ENCODE peak calls at places on chromosomes 3 and 15, in four cellular contexts. One of them, this sample, is unnamed.
A peak's percentile ranks its signal among the peaks of the same experiment; 100 is the strongest.

GRCh38 chr3:39474126-39474515 is 6.6 kb downstream of the MOBP start:
- DNase-seq in A549: no peak
- DNase-seq in suprapubic skin: no peak
- DNase-seq in mesenchymal stem cell: no peak
- DNase-seq in this sample: no peak

GRCh38 chr3:147620906-147621305 is 211.7 kb downstream of the ZIC1 start:
- DNase-seq in A549: no peak
- DNase-seq in suprapubic skin: no peak
- DNase-seq in mesenchymal stem cell: no peak
- DNase-seq in this sample: no peak

GRCh38 chr3:59836525-59836924 is 786.7 kb upstream of the CFAP20DC start:
- DNase-seq in mesenchymal stem cell: peak; percentile 16
- DNase-seq in A549: no peak
- DNase-seq in suprapubic skin: no peak
- DNase-seq in this sample: no peak

GRCh38 chr3:14304101-14305045 is 98.0 kb upstream of the SLC6A6 start:
- DNase-seq in A549: no peak
- DNase-seq in suprapubic skin: no peak
- DNase-seq in mesenchymal stem cell: no peak
- DNase-seq in this sample: no peak

GRCh38 chr3:99909714-99910508 is 92.2 kb downstream of the CMSS1 start:
- DNase-seq in suprapubic skin: no peak
- DNase-seq in mesenchymal stem cell: peak; percentile 71
- DNase-seq in A549: peak; percentile 44
- DNase-seq in this sample: peak; percentile 61

GRCh38 chr3:67653425-67654098 is 850 bp downstream of the SUCLG2 start:
- DNase-seq in mesenchymal stem cell: peak; percentile 34
- DNase-seq in A549: no peak
- DNase-seq in suprapubic skin: no peak
- DNase-seq in this sample: no peak

GRCh38 chr3:32780735-32781210 is 37.0 kb upstream of the TRIM71 start:
- DNase-seq in suprapubic skin: no peak
- DNase-seq in A549: no peak
- DNase-seq in mesenchymal stem cell: peak; percentile 56
- DNase-seq in this sample: no peak

GRCh38 chr3:138396752-138397410 is 37.5 kb upstream of the ESYT3 start:
- DNase-seq in mesenchymal stem cell: no peak
- DNase-seq in suprapubic skin: peak; percentile 65
- DNase-seq in A549: no peak
- DNase-seq in this sample: no peak

GRCh38 chr3:170689218-170689874 is 103.5 kb upstream of the SLC7A14 start:
- DNase-seq in mesenchymal stem cell: peak; percentile 79
- DNase-seq in suprapubic skin: no peak
- DNase-seq in A549: peak; percentile 10
- DNase-seq in this sample: peak; percentile 62

GRCh38 chr3:134677196-134677986 is 26.6 kb upstream of the KY start:
- DNase-seq in mesenchymal stem cell: no peak
- DNase-seq in suprapubic skin: peak; percentile 67
- DNase-seq in A549: peak; percentile 14
- DNase-seq in this sample: peak; percentile 5

GRCh38 chr3:159824341-159824740 is 164.3 kb upstream of the IL12A start:
- DNase-seq in suprapubic skin: no peak
- DNase-seq in mesenchymal stem cell: peak; percentile 83
- DNase-seq in A549: peak; percentile 82
- DNase-seq in this sample: peak; percentile 77

GRCh38 chr15:81296673-81297072 is 27.3 kb downstream of the STARD5 start:
- DNase-seq in A549: no peak
- DNase-seq in suprapubic skin: no peak
- DNase-seq in mesenchymal stem cell: peak; percentile 4
- DNase-seq in this sample: peak; percentile 30

GRCh38 chr15:66765478-66766281 is 63.6 kb downstream of the SMAD6 start:
- DNase-seq in A549: peak; percentile 95
- DNase-seq in suprapubic skin: no peak
- DNase-seq in mesenchymal stem cell: peak; percentile 68
- DNase-seq in this sample: peak; percentile 93

GRCh38 chr3:62405117-62405516 is 31.8 kb upstream of the FEZF2 start:
- DNase-seq in mesenchymal stem cell: no peak
- DNase-seq in A549: no peak
- DNase-seq in suprapubic skin: no peak
- DNase-seq in this sample: no peak

GRCh38 chr15:79914728-79915127 is 17.9 kb upstream of the MTHFS start:
- DNase-seq in suprapubic skin: no peak
- DNase-seq in mesenchymal stem cell: no peak
- DNase-seq in A549: no peak
- DNase-seq in this sample: no peak

GRCh38 chr3:16789344-16790100 is 95.2 kb upstream of the PLCL2 start:
- DNase-seq in suprapubic skin: no peak
- DNase-seq in mesenchymal stem cell: no peak
- DNase-seq in A549: no peak
- DNase-seq in this sample: no peak

GRCh38 chr3:6367171-6367570 is 493.7 kb upstream of the GRM7 start:
- DNase-seq in A549: no peak
- DNase-seq in mesenchymal stem cell: no peak
- DNase-seq in suprapubic skin: no peak
- DNase-seq in this sample: no peak

GRCh38 chr3:120558784-120559227 is 37.3 kb upstream of the NDUFB4 start:
- DNase-seq in mesenchymal stem cell: peak; percentile 95
- DNase-seq in A549: peak; percentile 78
- DNase-seq in suprapubic skin: peak; percentile 96
- DNase-seq in this sample: peak; percentile 87

GRCh38 chr15:65087873-65088642 is 11.5 kb downstream of the KBTBD13 start:
- DNase-seq in A549: no peak
- DNase-seq in mesenchymal stem cell: no peak
- DNase-seq in suprapubic skin: no peak
- DNase-seq in this sample: no peak

GRCh38 chr3:100159564-100160153 is 45.4 kb upstream of the FILIP1L start:
- DNase-seq in A549: no peak
- DNase-seq in suprapubic skin: no peak
- DNase-seq in mesenchymal stem cell: peak; percentile 49
- DNase-seq in this sample: peak; percentile 94

GRCh38 chr3:18657858-18658820 is 233.0 kb upstream of the SATB1 start:
- DNase-seq in A549: no peak
- DNase-seq in suprapubic skin: no peak
- DNase-seq in mesenchymal stem cell: no peak
- DNase-seq in this sample: no peak

GRCh38 chr3:99384596-99384995 is 253.8 kb upstream of the COL8A1 start:
- DNase-seq in A549: no peak
- DNase-seq in mesenchymal stem cell: no peak
- DNase-seq in suprapubic skin: no peak
- DNase-seq in this sample: peak; percentile 30

GRCh38 chr3:150349314-150350097 is 58.6 kb upstream of the TSC22D2 start:
- DNase-seq in mesenchymal stem cell: no peak
- DNase-seq in suprapubic skin: no peak
- DNase-seq in A549: no peak
- DNase-seq in this sample: no peak

GRCh38 chr3:154421067-154421466 is 8.9 kb downstream of the GPR149 start:
- DNase-seq in suprapubic skin: no peak
- DNase-seq in A549: no peak
- DNase-seq in mesenchymal stem cell: peak; percentile 22
- DNase-seq in this sample: peak; percentile 4

GRCh38 chr3:12413721-12414255 is 70.5 kb upstream of the TSEN2 start:
- DNase-seq in mesenchymal stem cell: no peak
- DNase-seq in A549: no peak
- DNase-seq in suprapubic skin: no peak
- DNase-seq in this sample: peak; percentile 16

GRCh38 chr15:40847225-40847961 is 3.5 kb downstream of the SPINT1 start:
- DNase-seq in suprapubic skin: no peak
- DNase-seq in mesenchymal stem cell: peak; percentile 63
- DNase-seq in A549: peak; percentile 38
- DNase-seq in this sample: no peak

GRCh38 chr3:127610105-127610504 is 11.9 kb downstream of the MCM2 start:
- DNase-seq in mesenchymal stem cell: no peak
- DNase-seq in suprapubic skin: no peak
- DNase-seq in A549: no peak
- DNase-seq in this sample: no peak

GRCh38 chr15:52796742-52797515 is 6.8 kb upstream of the ONECUT1 start:
- DNase-seq in mesenchymal stem cell: no peak
- DNase-seq in suprapubic skin: no peak
- DNase-seq in A549: no peak
- DNase-seq in this sample: no peak

GRCh38 chr15:52795464-52796227 is 5.5 kb upstream of the ONECUT1 start:
- DNase-seq in mesenchymal stem cell: no peak
- DNase-seq in A549: no peak
- DNase-seq in suprapubic skin: no peak
- DNase-seq in this sample: no peak

GRCh38 chr15:52797625-52798501 is 7.7 kb upstream of the ONECUT1 start:
- DNase-seq in A549: no peak
- DNase-seq in suprapubic skin: no peak
- DNase-seq in mesenchymal stem cell: no peak
- DNase-seq in this sample: no peak

GRCh38 chr15:52794665-52795463 is 4.7 kb upstream of the ONECUT1 start:
- DNase-seq in mesenchymal stem cell: no peak
- DNase-seq in suprapubic skin: no peak
- DNase-seq in A549: no peak
- DNase-seq in this sample: no peak

GRCh38 chr15:52796228-52796521 is 6.0 kb upstream of the ONECUT1 start:
- DNase-seq in mesenchymal stem cell: no peak
- DNase-seq in A549: no peak
- DNase-seq in suprapubic skin: no peak
- DNase-seq in this sample: no peak
- H3K4me1 ChIP-seq in mesenchymal stem cell: peaks cover 10% of the 10 kb centered on the region
- H3K4me1 ChIP-seq in A549: no peaks in the 10 kb centered on the region
- H3K4me1 ChIP-seq in suprapubic skin: peaks cover 22% of the 10 kb centered on the region
- H3K4me1 ChIP-seq in this sample: no peaks in the 10 kb centered on the region

DNA sequence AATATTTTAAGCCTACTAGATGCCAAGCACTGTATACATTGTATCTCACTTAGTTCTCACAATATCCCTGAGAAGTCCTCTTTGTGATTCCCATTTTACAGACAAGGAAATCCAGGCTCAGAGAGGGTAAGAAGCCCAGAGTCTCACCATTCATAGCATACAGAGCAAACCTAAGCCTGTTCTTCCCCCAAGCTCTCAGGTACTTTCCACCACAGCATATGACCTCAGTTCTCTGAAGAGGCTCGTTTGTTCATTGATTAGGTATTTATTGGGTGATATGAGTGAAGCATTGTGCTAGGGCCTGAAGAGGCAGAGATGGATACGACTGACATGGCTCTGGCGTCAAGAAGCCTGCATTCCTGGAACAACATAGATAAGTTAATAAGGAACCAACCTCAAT is 310.9 kb upstream of the UMPS start:
- DNase-seq in suprapubic skin: no peak
- DNase-seq in A549: no peak
- DNase-seq in mesenchymal stem cell: no peak
- DNase-seq in this sample: no peak
- H3K4me1 ChIP-seq in suprapubic skin: no peaks in the 10 kb centered on the region
- H3K4me1 ChIP-seq in A549: no peaks in the 10 kb centered on the region
- H3K4me1 ChIP-seq in mesenchymal stem cell: no peaks in the 10 kb centered on the region
- H3K4me1 ChIP-seq in this sample: peaks cover 7% of the 10 kb centered on the region

GRCh38 chr3:4986611-4987373 is 7.6 kb downstream of the BHLHE40 start:
- DNase-seq in A549: peak; percentile 91
- DNase-seq in suprapubic skin: peak; percentile 98
- DNase-seq in mesenchymal stem cell: peak; percentile 99
- DNase-seq in this sample: peak; percentile 97
- H3K4me1 ChIP-seq in A549: peaks cover 60% of the 10 kb centered on the region
- H3K4me1 ChIP-seq in suprapubic skin: peaks cover 81% of the 10 kb centered on the region
- H3K4me1 ChIP-seq in mesenchymal stem cell: peaks cover 34% of the 10 kb centered on the region
- H3K4me1 ChIP-seq in this sample: peaks cover 58% of the 10 kb centered on the region

DNA sequence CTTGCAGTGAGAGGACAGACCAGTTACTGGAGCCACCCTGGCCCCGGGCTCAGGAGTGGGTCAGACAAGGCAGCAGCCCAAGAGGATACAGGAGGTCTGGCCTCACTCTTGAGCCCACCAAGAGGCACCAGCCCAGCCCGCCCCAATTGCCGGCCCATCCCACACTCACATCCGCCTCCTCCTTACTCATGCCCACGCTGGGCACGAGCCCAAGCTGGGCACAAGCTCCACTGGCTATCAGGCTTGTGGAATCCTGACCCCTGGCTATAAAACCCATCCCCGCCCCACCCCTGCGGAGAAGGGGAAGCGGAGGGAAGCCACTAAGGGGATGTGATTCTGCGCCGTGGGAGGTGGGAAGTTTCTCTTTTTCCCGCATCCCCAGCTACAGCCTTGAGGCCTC is 25.9 kb downstream of the ADCY5 start:
- DNase-seq in suprapubic skin: no peak
- DNase-seq in mesenchymal stem cell: no peak
- DNase-seq in A549: no peak
- DNase-seq in this sample: no peak
- H3K4me1 ChIP-seq in suprapubic skin: peaks cover 3% of the 10 kb centered on the region
- H3K4me1 ChIP-seq in mesenchymal stem cell: no peaks in the 10 kb centered on the region
- H3K4me1 ChIP-seq in A549: no peaks in the 10 kb centered on the region
- H3K4me1 ChIP-seq in this sample: no peaks in the 10 kb centered on the region

DNA sequence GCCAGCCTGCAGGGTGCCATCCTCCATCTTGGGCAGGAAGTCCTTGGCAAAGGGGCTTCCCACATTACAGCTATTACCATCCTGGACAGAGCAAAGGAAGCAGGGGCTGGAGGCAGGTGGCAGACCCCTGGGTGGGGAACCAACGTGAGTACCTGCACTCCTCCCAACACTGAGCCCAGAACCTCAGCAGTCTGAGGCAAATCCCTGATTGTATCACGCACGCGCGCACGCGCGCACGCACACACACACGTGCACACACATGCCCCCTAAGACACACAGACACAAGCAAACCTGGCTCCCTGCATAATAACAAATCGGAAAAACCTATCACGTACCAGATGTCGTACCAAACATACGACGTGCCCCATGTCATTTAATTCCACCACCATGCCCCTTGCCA is 11.8 kb downstream of the POLG start:
- DNase-seq in suprapubic skin: no peak
- DNase-seq in A549: no peak
- DNase-seq in mesenchymal stem cell: no peak
- DNase-seq in this sample: no peak
- H3K4me1 ChIP-seq in suprapubic skin: no peaks in the 10 kb centered on the region
- H3K4me1 ChIP-seq in A549: no peaks in the 10 kb centered on the region
- H3K4me1 ChIP-seq in mesenchymal stem cell: no peaks in the 10 kb centered on the region
- H3K4me1 ChIP-seq in this sample: peaks cover 3% of the 10 kb centered on the region

GRCh38 chr15:63088532-63089245 is 33.0 kb upstream of the LACTB start:
- DNase-seq in mesenchymal stem cell: peak; percentile 42
- DNase-seq in A549: no peak
- DNase-seq in suprapubic skin: no peak
- DNase-seq in this sample: peak; percentile 64

GRCh38 chr15:63086271-63086670 is 35.4 kb upstream of the LACTB start:
- DNase-seq in A549: no peak
- DNase-seq in suprapubic skin: no peak
- DNase-seq in mesenchymal stem cell: peak; percentile 54
- DNase-seq in this sample: peak; percentile 60

GRCh38 chr15:63084806-63085205 is 36.9 kb upstream of the LACTB start:
- DNase-seq in A549: no peak
- DNase-seq in suprapubic skin: no peak
- DNase-seq in mesenchymal stem cell: no peak
- DNase-seq in this sample: no peak

GRCh38 chr15:63085289-63085688 is 36.4 kb upstream of the LACTB start:
- DNase-seq in suprapubic skin: no peak
- DNase-seq in A549: no peak
- DNase-seq in mesenchymal stem cell: no peak
- DNase-seq in this sample: no peak

DNA sequence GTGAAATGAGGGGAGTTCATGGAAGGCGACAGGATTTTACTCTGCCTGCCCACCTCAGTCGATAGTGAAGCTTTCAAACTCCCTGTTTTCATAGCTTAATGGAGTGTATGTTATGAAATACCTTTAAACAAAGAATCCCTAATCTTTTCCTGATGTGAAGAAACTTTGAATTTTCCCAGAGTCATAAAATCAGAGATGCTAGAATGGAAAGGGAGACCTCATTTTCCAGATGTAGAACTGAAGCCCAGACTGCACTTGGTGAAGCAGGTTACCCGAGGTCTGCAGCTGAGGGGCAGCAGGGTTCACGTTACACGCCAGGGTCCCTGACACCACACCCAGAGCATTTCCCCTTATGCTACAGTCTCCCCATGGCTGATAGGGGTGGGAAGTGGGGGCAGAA is 34.7 kb upstream of the LACTB start:
- DNase-seq in mesenchymal stem cell: peak; percentile 40
- DNase-seq in A549: no peak
- DNase-seq in suprapubic skin: peak; percentile 34
- DNase-seq in this sample: no peak
- H3K4me1 ChIP-seq in mesenchymal stem cell: peaks cover 12% of the 10 kb centered on the region
- H3K4me1 ChIP-seq in A549: peaks cover 71% of the 10 kb centered on the region
- H3K4me1 ChIP-seq in suprapubic skin: peaks cover 6% of the 10 kb centered on the region
- H3K4me1 ChIP-seq in this sample: peaks cover 8% of the 10 kb centered on the region